ENCODE peak calls at places on chromosomes 7 and 10, in nine cellular contexts. K is NCI-H1694; O is transverse colon; A is ELR; F is testis; S is smooth muscle cell of the brain vasculature; T is AG08395; G is sciatic nerve; J is activated naive CD4-positive, alpha-beta T cell treated with anti-CD3 and anti-CD28 coated beads for 36 hours. I is an unnamed sample.

GRCh38 chr10:68871731-68872342 is 29.3 kb upstream of the DDX50 start:
- DNase-seq in K (peak), S (peak), A (peak), O (no peak), T (no peak), G (no peak), F (peak), J (no peak), I (no peak)

GRCh38 chr7:81574723-81575326 is 195.0 kb downstream of the HGF start:
- DNase-seq in O (no peak), J (no peak), S (no peak), F (no peak), G (no peak), K (no peak), T (no peak), A (peak), I (no peak)

GRCh38 chr10:131579251-131580071 is 267.9 kb upstream of the TCERG1L start:
- DNase-seq in F (no peak), J (no peak), G (peak), A (no peak), K (no peak), S (no peak), T (no peak), O (no peak), I (peak)

GRCh38 chr7:77199008-77199966 is at the start of gene FGL2:
- DNase-seq in O (peak), T (peak), K (no peak), S (peak), J (peak), G (peak), F (peak), A (peak), I (peak)

GRCh38 chr7:12719978-12720377 is 32.5 kb downstream of the ARL4A start:
- DNase-seq in T (no peak), F (no peak), K (no peak), J (no peak), O (no peak), A (no peak), S (no peak), G (no peak), I (no peak)

GRCh38 chr7:142468871-142469652 is 211.2 kb upstream of the PRSS58 start:
- DNase-seq in S (no peak), G (no peak), J (no peak), O (no peak), F (no peak), T (no peak), K (no peak), A (no peak), I (no peak)

GRCh38 chr7:25460426-25460825 is 232.1 kb upstream of the NPVF start:
- DNase-seq in J (no peak), A (no peak), S (no peak), F (peak), T (no peak), G (no peak), O (no peak), K (no peak), I (no peak)

GRCh38 chr10:72223743-72224101 is 7.6 kb upstream of the ASCC1 start:
- DNase-seq in T (no peak), G (peak), K (no peak), F (no peak), A (no peak), S (no peak), J (peak), O (no peak), I (peak)

GRCh38 chr7:2843191-2843685 is 870 bp downstream of the GNA12 start:
- DNase-seq in K (no peak), A (no peak), S (no peak), G (no peak), T (no peak), O (no peak), F (no peak), J (no peak), I (no peak)

GRCh38 chr7:107387573-107388219 is 82.2 kb upstream of the GPR22 start:
- DNase-seq in T (no peak), K (no peak), A (peak), F (no peak), G (no peak), J (no peak), O (no peak), S (peak), I (no peak)